ENCODE peak calls at places on chromosome 19, in six cellular contexts. D is Peyer's patch; Z is CD4-positive, CD25-positive, alpha-beta regulatory T cell; F is GM23338; V is naive thymus-derived CD4-positive, alpha-beta T cell; G is tibial artery. M is an unnamed sample.
A peak's percentile ranks its signal among the peaks of the same experiment; 100 is the strongest.

GRCh38 chr19:51107406-51108065 is 673 bp downstream of the CTU1 start:
- DNase-seq in V (no peak), D (no peak), G (no peak), Z (no peak), F (peak; percentile 32), M (no peak)

GRCh38 chr19:51799998-51800848 is 5.3 kb downstream of the FPR3 start:
- DNase-seq in V (no peak), D (no peak), Z (no peak), G (peak; percentile 78), F (no peak), M (no peak)

GRCh38 chr19:10587022-10587838 is at the start of gene AP1M2:
- DNase-seq in Z (no peak), G (no peak), V (no peak), F (peak; percentile 94), D (peak; percentile 76), M (no peak)

GRCh38 chr19:20423381-20424207 is 142.0 kb downstream of the ZNF737 start:
- DNase-seq in D (peak; percentile 72), G (peak; percentile 77), V (peak; percentile 22), Z (no peak), F (peak; percentile 73), M (peak; percentile 10)

GRCh38 chr19:623175-623916 is 10.0 kb downstream of the POLRMT start:
- DNase-seq in F (no peak), G (no peak), V (no peak), Z (no peak), D (no peak), M (no peak)

GRCh38 chr19:33740811-33741396 is 55.8 kb upstream of the KCTD15 start:
- DNase-seq in G (no peak), F (peak; percentile 92), Z (no peak), D (no peak), V (no peak), M (no peak)

GRCh38 chr19:58395220-58395978 is at the start of gene RNF225:
- DNase-seq in G (no peak), V (no peak), F (peak; percentile 69), Z (no peak), D (no peak), M (peak; percentile 89)

GRCh38 chr19:31979949-31980670 is 365.3 kb upstream of the ZNF507 start:
- DNase-seq in V (no peak), D (no peak), G (no peak), Z (no peak), F (no peak), M (no peak)

GRCh38 chr19:54412877-54413276 is 2.4 kb upstream of the TTYH1 start:
- DNase-seq in F (no peak), V (no peak), G (no peak), Z (no peak), D (no peak), M (no peak)

GRCh38 chr19:50629801-50630200 is 9.9 kb downstream of the SYT3 start:
- DNase-seq in Z (no peak), G (no peak), D (no peak), V (no peak), F (no peak), M (no peak)

GRCh38 chr19:1102407-1103106 is 1.2 kb upstream of the GPX4 start:
- DNase-seq in D (peak; percentile 87), F (no peak), Z (no peak), G (peak; percentile 91), V (no peak), M (peak; percentile 55)

GRCh38 chr19:57558525-57558924 is 1.1 kb downstream of the ZNF550 start:
- DNase-seq in V (no peak), Z (no peak), F (peak; percentile 15), G (no peak), D (no peak), M (no peak)

GRCh38 chr19:29550896-29551295 is 25.1 kb downstream of the VSTM2B start:
- DNase-seq in G (peak; percentile 15), F (no peak), V (no peak), Z (no peak), D (no peak), M (no peak)

GRCh38 chr19:2266183-2266993 is 10.2 kb upstream of the JSRP1 start:
- DNase-seq in G (peak; percentile 92), D (peak; percentile 95), Z (no peak), V (no peak), F (no peak), M (peak; percentile 48)

GRCh38 chr19:55353356-55353802 is 1.1 kb downstream of the COX6B2 start:
- DNase-seq in Z (no peak), V (no peak), D (no peak), G (no peak), F (peak; percentile 55), M (no peak)

GRCh38 chr19:2044709-2045500 is 6.1 kb downstream of the MKNK2 start:
- DNase-seq in V (no peak), D (no peak), G (no peak), F (no peak), Z (no peak), M (no peak)

GRCh38 chr19:30330266-30330665 is 41.9 kb upstream of the ZNF536 start:
- DNase-seq in D (no peak), V (no peak), Z (no peak), F (no peak), G (no peak), M (no peak)

DNA sequence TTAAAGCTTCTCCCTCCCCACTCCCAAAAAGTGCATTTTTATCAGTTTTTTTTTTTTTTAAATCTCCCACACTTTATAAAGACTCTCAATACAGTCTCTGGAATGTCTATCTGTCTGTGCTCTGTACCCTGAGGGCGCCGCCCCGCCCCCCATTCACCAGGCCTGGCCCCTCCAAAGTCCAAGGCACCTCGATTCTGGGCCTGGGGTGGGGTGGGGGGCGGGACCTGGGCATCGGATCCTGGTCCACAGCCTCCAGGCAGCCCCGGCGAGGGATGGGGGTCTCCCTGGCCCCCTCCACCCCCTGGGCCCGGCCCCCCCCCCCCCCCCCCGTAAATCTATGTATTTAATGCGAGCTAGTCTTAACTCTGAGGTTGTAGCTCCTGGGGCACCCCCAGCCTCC is 23.3 kb downstream of the ZBTB7A start:
- DNase-seq in Z (no peak), F (no peak), D (peak; percentile 67), G (no peak), V (no peak), M (no peak)
- H3K27ac ChIP-seq in Z (no peak overlapping the region), F (no peak overlapping the region), D (no peak overlapping the region), G (no peak overlapping the region), V (no peak overlapping the region), M (peak overlapping the region; percentile 82)

DNA sequence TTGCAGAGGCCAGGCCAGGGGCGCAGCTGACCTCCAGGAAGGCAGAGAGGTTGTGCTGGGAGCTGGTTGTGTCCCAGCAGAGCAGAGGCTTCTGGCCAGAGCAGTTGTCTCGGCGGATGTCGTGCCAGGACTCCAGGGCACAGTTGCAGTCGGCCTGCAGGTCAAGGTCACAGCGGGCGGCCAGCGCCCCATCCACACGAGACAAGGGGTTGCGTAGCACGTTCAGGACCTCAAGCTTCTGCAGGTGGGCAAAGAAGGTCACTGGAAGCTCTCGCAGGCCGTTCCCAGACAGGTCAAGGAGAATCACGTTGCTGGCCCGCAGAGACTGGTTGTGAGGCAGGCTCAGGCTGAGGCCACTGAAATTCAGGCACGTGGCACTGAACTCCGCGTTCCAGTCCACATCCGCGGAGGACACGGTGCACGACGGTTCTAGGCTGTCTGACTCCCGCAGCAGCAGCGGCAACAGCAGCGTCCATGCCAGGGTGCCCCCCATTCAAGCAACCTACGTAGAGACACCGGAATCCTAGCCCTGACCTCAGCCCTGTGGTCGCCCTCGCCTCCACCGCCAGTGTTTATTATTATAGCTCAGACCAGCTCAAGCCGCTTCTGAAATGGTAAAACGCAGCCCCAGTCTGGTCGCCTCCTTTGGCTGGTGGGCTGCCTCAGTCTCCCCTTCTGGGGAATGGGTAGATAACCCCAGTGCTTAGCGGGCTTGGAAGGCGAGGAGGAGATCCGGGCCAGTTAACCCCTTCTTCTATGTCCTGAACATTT is 766 bp downstream of the LRRC25 start:
- DNase-seq in V (no peak), Z (no peak), F (no peak), G (no peak), D (no peak), M (no peak)
- H3K27ac ChIP-seq in V (no peak overlapping the region), Z (no peak overlapping the region), F (no peak overlapping the region), G (no peak overlapping the region), D (peak overlapping the region; percentile 66), M (no peak overlapping the region)

GRCh38 chr19:40461669-40462221 is 3.8 kb downstream of the BLVRB start:
- DNase-seq in Z (no peak), V (no peak), D (peak; percentile 74), G (no peak), F (no peak), M (peak; percentile 54)
- H3K27ac ChIP-seq in Z (no peak overlapping the region), V (no peak overlapping the region), D (no peak overlapping the region), G (no peak overlapping the region), F (no peak overlapping the region), M (peak overlapping the region; percentile 19)

DNA sequence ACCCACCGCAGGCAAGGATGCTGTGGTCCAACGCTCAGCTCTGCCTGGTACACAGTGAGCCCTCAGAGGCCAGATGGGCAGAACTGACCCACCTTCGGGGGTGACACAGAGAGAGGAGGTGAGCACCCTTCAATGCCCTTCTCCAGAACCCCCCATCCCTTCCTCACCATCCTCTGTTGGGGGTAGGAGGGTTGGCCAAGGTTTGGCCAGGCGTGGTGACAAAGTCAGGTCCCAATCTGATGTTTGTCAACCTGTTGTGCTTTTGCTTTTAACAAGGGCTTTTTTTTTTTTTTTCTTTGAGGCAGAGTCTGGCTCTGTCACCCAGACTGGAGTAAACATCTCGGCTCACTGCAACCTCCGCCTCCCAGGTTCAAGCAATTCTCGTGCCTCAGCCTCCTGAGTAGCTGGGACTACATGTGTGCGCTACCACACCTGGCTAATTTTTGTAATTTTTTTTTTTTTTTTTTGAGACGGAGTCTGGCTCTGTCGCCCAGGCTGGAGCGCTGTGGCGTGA is 7.3 kb downstream of the PTGIR start:
- DNase-seq in D (no peak), Z (no peak), G (no peak), F (no peak), V (no peak), M (no peak)
- H3K27ac ChIP-seq in D (peak overlapping the region; percentile 52), Z (peak overlapping the region; percentile 66), G (no peak overlapping the region), F (no peak overlapping the region), V (peak overlapping the region; percentile 59), M (no peak overlapping the region)

GRCh38 chr19:40411125-40411842 is 1.9 kb downstream of the PRX start:
- DNase-seq in V (no peak), D (no peak), G (no peak), Z (no peak), F (no peak), M (no peak)
- H3K27ac ChIP-seq in V (no peak overlapping the region), D (peak overlapping the region; percentile 52), G (no peak overlapping the region), Z (no peak overlapping the region), F (no peak overlapping the region), M (peak overlapping the region; percentile 7)